ENCODE peak calls at places on chromosomes 7 and 10, in six cellular contexts. B is brain microvascular endothelial cell; F is iris pigment epithelial cell; R is CD8-positive, alpha-beta T cell; A is left ventricle myocardium inferior; V is fibroblast of the conjunctiva. Z is an unnamed sample.

GRCh38 chr7:149690688-149691446 is 82.5 kb downstream of the ZNF467 start:
- DNase-seq in A (peak), B (peak), F (peak), V (peak), R (no peak), Z (peak)

GRCh38 chr7:158097511-158098124 is 490.0 kb downstream of the PTPRN2 start:
- DNase-seq in F (no peak), A (no peak), R (no peak), B (no peak), V (no peak), Z (no peak)

GRCh38 chr7:44629825-44630580 is 23.6 kb downstream of the OGDH start:
- DNase-seq in F (no peak), A (no peak), R (no peak), B (no peak), V (no peak), Z (no peak)

GRCh38 chr10:7193369-7193768 is 217.5 kb downstream of the SFMBT2 start:
- DNase-seq in B (no peak), F (no peak), V (no peak), R (peak), A (no peak), Z (no peak)

GRCh38 chr7:26853788-26854393 is 10.5 kb downstream of the SKAP2 start:
- DNase-seq in V (peak), R (no peak), A (no peak), B (no peak), F (peak), Z (no peak)

GRCh38 chr10:71531485-71532446 is 135.0 kb downstream of the CDH23 start:
- DNase-seq in R (no peak), A (no peak), B (no peak), V (no peak), F (no peak), Z (no peak)

GRCh38 chr10:82814635-82815034 is 939.6 kb downstream of the NRG3 start:
- DNase-seq in R (no peak), V (peak), B (no peak), A (no peak), F (peak), Z (no peak)

GRCh38 chr10:76523798-76524231 is 1092.4 kb downstream of the LRMDA start:
- DNase-seq in A (no peak), F (no peak), B (no peak), R (no peak), V (no peak), Z (no peak)

GRCh38 chr10:23095966-23096813 is 811 bp downstream of the MSRB2 start:
- DNase-seq in V (no peak), R (peak), A (peak), B (peak), F (peak), Z (peak)

GRCh38 chr10:84348431-84348830 is 20.0 kb downstream of the CCSER2 start:
- DNase-seq in B (peak), V (no peak), R (no peak), F (peak), A (no peak), Z (no peak)

GRCh38 chr10:73941300-73941699 is 30.4 kb downstream of the PLAU start:
- DNase-seq in A (no peak), F (no peak), R (no peak), V (no peak), B (no peak), Z (no peak)

GRCh38 chr10:78829570-78829969 is 239.2 kb upstream of the ZMIZ1 start:
- DNase-seq in V (no peak), A (no peak), R (no peak), B (no peak), F (no peak), Z (no peak)

GRCh38 chr7:6179620-6180343 is 92.6 kb downstream of the CYTH3 start:
- DNase-seq in V (no peak), R (no peak), B (no peak), F (no peak), A (no peak), Z (no peak)